ENCODE peak calls at places on chromosome 9, in six cellular contexts. X, U, S, A, N and L are unnamed samples.

GRCh38 chr9:31574006-31574750 is 810.3 kb upstream of the ACO1 start:
- DNase-seq in X (no peak), U (no peak), S (no peak), A (no peak), N (peak), L (no peak)

GRCh38 chr9:89426389-89426961 is 71.4 kb downstream of the SEMA4D start:
- DNase-seq in X (peak), U (no peak), S (peak), A (peak), N (no peak), L (no peak)

GRCh38 chr9:77793909-77794308 is 145.8 kb upstream of the GNA14 start:
- DNase-seq in X (no peak), U (peak), S (no peak), A (no peak), N (peak), L (no peak)

GRCh38 chr9:37541465-37541864 is 34.7 kb downstream of the FBXO10 start:
- DNase-seq in X (no peak), U (no peak), S (no peak), A (no peak), N (no peak), L (no peak)

GRCh38 chr9:93345630-93346239 is 105.8 kb upstream of the FAM120A start:
- DNase-seq in X (no peak), U (no peak), S (no peak), A (no peak), N (no peak), L (no peak)

GRCh38 chr9:78030553-78031270 is 899 bp downstream of the GNAQ start:
- DNase-seq in X (peak), U (peak), S (peak), A (peak), N (peak), L (peak)

GRCh38 chr9:22512495-22512894 is 65.9 kb downstream of the DMRTA1 start:
- DNase-seq in X (no peak), U (no peak), S (no peak), A (no peak), N (no peak), L (no peak)

GRCh38 chr9:79329861-79330260 is 241.9 kb upstream of the TLE4 start:
- DNase-seq in X (no peak), U (no peak), S (no peak), A (no peak), N (no peak), L (no peak)

GRCh38 chr9:127038531-127038930 is 83.9 kb downstream of the ANGPTL2 start:
- DNase-seq in X (no peak), U (no peak), S (no peak), A (no peak), N (no peak), L (no peak)

GRCh38 chr9:105973811-105974407 is 279.6 kb downstream of the TMEM38B start:
- DNase-seq in X (no peak), U (no peak), S (no peak), A (no peak), N (no peak), L (no peak)